ENCODE peak calls at places on chromosomes 13 and 19, in ten cellular contexts. One of them, this sample, is unnamed.
A peak's percentile ranks its signal among the peaks of the same experiment; 100 is the strongest.

GRCh38 chr13:35225159-35225558 is 251.3 kb downstream of the MAB21L1 start:
- DNase-seq in Panc1: no peak
- DNase-seq in breast epithelium: no peak
- DNase-seq in A549: no peak
- DNase-seq in fibroblast of pulmonary artery: no peak
- DNase-seq in activated B cell treated with CpG ODN at 0.5 μM for 24 hours: no peak
- DNase-seq in fibroblast of lung: no peak
- DNase-seq in CD8-positive, alpha-beta T cell: no peak
- DNase-seq in AG09309: no peak
- DNase-seq in stomach: no peak
- DNase-seq in this sample: no peak

GRCh38 chr13:101474419-101474957 is 22.0 kb downstream of the ITGBL1 start:
- DNase-seq in A549: no peak
- DNase-seq in breast epithelium: no peak
- DNase-seq in Panc1: no peak
- DNase-seq in activated B cell treated with CpG ODN at 0.5 μM for 24 hours: no peak
- DNase-seq in CD8-positive, alpha-beta T cell: no peak
- DNase-seq in stomach: no peak
- DNase-seq in fibroblast of pulmonary artery: peak; percentile 84
- DNase-seq in fibroblast of lung: peak; percentile 96
- DNase-seq in AG09309: peak; percentile 67
- DNase-seq in this sample: peak; percentile 84

GRCh38 chr13:48585456-48585840 is 52.6 kb upstream of the RCBTB2 start:
- DNase-seq in AG09309: peak; percentile 52
- DNase-seq in CD8-positive, alpha-beta T cell: no peak
- DNase-seq in fibroblast of lung: peak; percentile 82
- DNase-seq in fibroblast of pulmonary artery: peak; percentile 77
- DNase-seq in A549: no peak
- DNase-seq in breast epithelium: peak; percentile 65
- DNase-seq in Panc1: no peak
- DNase-seq in stomach: peak; percentile 58
- DNase-seq in activated B cell treated with CpG ODN at 0.5 μM for 24 hours: no peak
- DNase-seq in this sample: peak; percentile 75

GRCh38 chr13:49357694-49358093 is 86.2 kb downstream of the CAB39L start:
- DNase-seq in activated B cell treated with CpG ODN at 0.5 μM for 24 hours: no peak
- DNase-seq in CD8-positive, alpha-beta T cell: no peak
- DNase-seq in fibroblast of lung: peak; percentile 85
- DNase-seq in AG09309: no peak
- DNase-seq in fibroblast of pulmonary artery: peak; percentile 30
- DNase-seq in stomach: no peak
- DNase-seq in breast epithelium: no peak
- DNase-seq in A549: no peak
- DNase-seq in Panc1: no peak
- DNase-seq in this sample: peak; percentile 64

GRCh38 chr13:98782654-98783053 is 30.2 kb upstream of the SLC15A1 start:
- DNase-seq in Panc1: no peak
- DNase-seq in AG09309: no peak
- DNase-seq in fibroblast of lung: peak; percentile 46
- DNase-seq in fibroblast of pulmonary artery: peak; percentile 61
- DNase-seq in CD8-positive, alpha-beta T cell: no peak
- DNase-seq in breast epithelium: no peak
- DNase-seq in stomach: no peak
- DNase-seq in A549: no peak
- DNase-seq in activated B cell treated with CpG ODN at 0.5 μM for 24 hours: no peak
- DNase-seq in this sample: peak; percentile 15

GRCh38 chr13:71374471-71375041 is 492.4 kb downstream of the DACH1 start:
- DNase-seq in Panc1: no peak
- DNase-seq in stomach: no peak
- DNase-seq in CD8-positive, alpha-beta T cell: no peak
- DNase-seq in breast epithelium: no peak
- DNase-seq in fibroblast of lung: peak; percentile 6
- DNase-seq in activated B cell treated with CpG ODN at 0.5 μM for 24 hours: no peak
- DNase-seq in fibroblast of pulmonary artery: peak; percentile 28
- DNase-seq in AG09309: no peak
- DNase-seq in A549: no peak
- DNase-seq in this sample: no peak

GRCh38 chr13:44764334-44764733 is 188.2 kb upstream of the TSC22D1 start:
- DNase-seq in CD8-positive, alpha-beta T cell: no peak
- DNase-seq in Panc1: no peak
- DNase-seq in AG09309: no peak
- DNase-seq in activated B cell treated with CpG ODN at 0.5 μM for 24 hours: no peak
- DNase-seq in A549: no peak
- DNase-seq in fibroblast of pulmonary artery: no peak
- DNase-seq in breast epithelium: no peak
- DNase-seq in stomach: peak; percentile 70
- DNase-seq in fibroblast of lung: peak; percentile 45
- DNase-seq in this sample: no peak

GRCh38 chr19:29467824-29468401 is 57.9 kb upstream of the VSTM2B start:
- DNase-seq in AG09309: peak; percentile 2
- DNase-seq in A549: peak; percentile 36
- DNase-seq in fibroblast of lung: no peak
- DNase-seq in stomach: no peak
- DNase-seq in CD8-positive, alpha-beta T cell: no peak
- DNase-seq in breast epithelium: no peak
- DNase-seq in activated B cell treated with CpG ODN at 0.5 μM for 24 hours: no peak
- DNase-seq in Panc1: no peak
- DNase-seq in fibroblast of pulmonary artery: peak; percentile 24
- DNase-seq in this sample: peak; percentile 43

GRCh38 chr13:95155504-95155903 is 145.7 kb downstream of the ABCC4 start:
- DNase-seq in fibroblast of lung: no peak
- DNase-seq in Panc1: no peak
- DNase-seq in CD8-positive, alpha-beta T cell: no peak
- DNase-seq in fibroblast of pulmonary artery: no peak
- DNase-seq in breast epithelium: no peak
- DNase-seq in AG09309: no peak
- DNase-seq in A549: no peak
- DNase-seq in activated B cell treated with CpG ODN at 0.5 μM for 24 hours: no peak
- DNase-seq in stomach: no peak
- DNase-seq in this sample: no peak

GRCh38 chr13:32048816-32049215 is 17.2 kb downstream of the FRY start:
- DNase-seq in AG09309: no peak
- DNase-seq in activated B cell treated with CpG ODN at 0.5 μM for 24 hours: no peak
- DNase-seq in CD8-positive, alpha-beta T cell: no peak
- DNase-seq in stomach: no peak
- DNase-seq in fibroblast of lung: no peak
- DNase-seq in breast epithelium: no peak
- DNase-seq in fibroblast of pulmonary artery: no peak
- DNase-seq in Panc1: no peak
- DNase-seq in A549: no peak
- DNase-seq in this sample: no peak

GRCh38 chr13:106685142-106685541 is 117.2 kb upstream of the ARGLU1 start:
- DNase-seq in AG09309: no peak
- DNase-seq in stomach: no peak
- DNase-seq in Panc1: no peak
- DNase-seq in CD8-positive, alpha-beta T cell: no peak
- DNase-seq in fibroblast of pulmonary artery: no peak
- DNase-seq in activated B cell treated with CpG ODN at 0.5 μM for 24 hours: no peak
- DNase-seq in A549: no peak
- DNase-seq in fibroblast of lung: no peak
- DNase-seq in breast epithelium: no peak
- DNase-seq in this sample: no peak

GRCh38 chr13:106678646-106679045 is 110.7 kb upstream of the ARGLU1 start:
- DNase-seq in Panc1: no peak
- DNase-seq in fibroblast of pulmonary artery: no peak
- DNase-seq in fibroblast of lung: no peak
- DNase-seq in AG09309: no peak
- DNase-seq in stomach: no peak
- DNase-seq in breast epithelium: no peak
- DNase-seq in activated B cell treated with CpG ODN at 0.5 μM for 24 hours: no peak
- DNase-seq in CD8-positive, alpha-beta T cell: no peak
- DNase-seq in A549: no peak
- DNase-seq in this sample: no peak

GRCh38 chr13:106683918-106684317 is 116.0 kb upstream of the ARGLU1 start:
- DNase-seq in AG09309: no peak
- DNase-seq in activated B cell treated with CpG ODN at 0.5 μM for 24 hours: no peak
- DNase-seq in fibroblast of pulmonary artery: no peak
- DNase-seq in CD8-positive, alpha-beta T cell: no peak
- DNase-seq in breast epithelium: no peak
- DNase-seq in stomach: no peak
- DNase-seq in Panc1: no peak
- DNase-seq in fibroblast of lung: no peak
- DNase-seq in A549: no peak
- DNase-seq in this sample: no peak

GRCh38 chr13:106683179-106683578 is 115.2 kb upstream of the ARGLU1 start:
- DNase-seq in A549: no peak
- DNase-seq in fibroblast of pulmonary artery: no peak
- DNase-seq in activated B cell treated with CpG ODN at 0.5 μM for 24 hours: no peak
- DNase-seq in stomach: no peak
- DNase-seq in CD8-positive, alpha-beta T cell: no peak
- DNase-seq in breast epithelium: no peak
- DNase-seq in fibroblast of lung: no peak
- DNase-seq in AG09309: no peak
- DNase-seq in Panc1: no peak
- DNase-seq in this sample: no peak

DNA sequence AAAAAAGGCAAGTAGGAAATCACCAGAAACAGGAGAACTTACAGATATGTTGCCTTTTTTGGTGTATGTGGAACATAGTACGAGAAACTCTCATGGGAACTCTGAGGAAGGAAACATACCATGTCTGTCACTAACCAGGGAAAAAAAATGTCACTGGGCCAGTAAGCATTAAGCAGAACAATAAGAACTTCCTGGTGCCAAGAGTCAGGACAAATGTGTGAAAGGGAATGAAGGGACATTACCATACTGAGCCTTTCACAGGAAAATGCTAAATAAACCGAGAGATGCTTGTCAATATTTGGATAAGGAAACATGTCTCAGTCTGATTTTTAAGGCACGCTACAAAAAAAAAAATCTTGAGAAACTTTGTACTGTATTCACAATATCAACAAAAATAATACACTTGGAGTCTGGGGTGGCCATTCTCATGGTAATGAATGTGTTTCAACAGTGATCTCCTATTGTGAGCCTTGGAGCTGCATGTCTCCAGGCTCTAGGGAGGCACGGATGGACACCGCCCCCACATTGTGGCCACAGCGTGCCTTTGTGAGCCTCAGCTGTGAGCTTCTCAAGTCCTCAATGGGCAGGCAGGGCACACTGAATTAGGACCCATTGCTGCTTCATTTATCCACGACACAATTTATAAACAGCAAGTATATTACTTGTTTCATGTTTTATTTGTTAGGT is 113.0 kb upstream of the ARGLU1 start:
- DNase-seq in breast epithelium: no peak
- DNase-seq in CD8-positive, alpha-beta T cell: no peak
- DNase-seq in fibroblast of lung: no peak
- DNase-seq in stomach: no peak
- DNase-seq in activated B cell treated with CpG ODN at 0.5 μM for 24 hours: no peak
- DNase-seq in AG09309: no peak
- DNase-seq in A549: no peak
- DNase-seq in fibroblast of pulmonary artery: no peak
- DNase-seq in Panc1: no peak
- DNase-seq in this sample: no peak
- TF ChIP-seq CTCF in breast epithelium: no peak
- TF ChIP-seq CTCF in CD8-positive, alpha-beta T cell: no peak
- TF ChIP-seq CTCF in fibroblast of lung: no peak
- TF ChIP-seq CTCF in stomach: no peak
- TF ChIP-seq CTCF in activated B cell treated with CpG ODN at 0.5 μM for 24 hours: no peak
- TF ChIP-seq CTCF in AG09309: no peak
- TF ChIP-seq CTCF in A549: no peak
- TF ChIP-seq CTCF in fibroblast of pulmonary artery: no peak
- TF ChIP-seq CTCF in Panc1: no peak
- TF ChIP-seq CTCF in this sample: no peak

DNA sequence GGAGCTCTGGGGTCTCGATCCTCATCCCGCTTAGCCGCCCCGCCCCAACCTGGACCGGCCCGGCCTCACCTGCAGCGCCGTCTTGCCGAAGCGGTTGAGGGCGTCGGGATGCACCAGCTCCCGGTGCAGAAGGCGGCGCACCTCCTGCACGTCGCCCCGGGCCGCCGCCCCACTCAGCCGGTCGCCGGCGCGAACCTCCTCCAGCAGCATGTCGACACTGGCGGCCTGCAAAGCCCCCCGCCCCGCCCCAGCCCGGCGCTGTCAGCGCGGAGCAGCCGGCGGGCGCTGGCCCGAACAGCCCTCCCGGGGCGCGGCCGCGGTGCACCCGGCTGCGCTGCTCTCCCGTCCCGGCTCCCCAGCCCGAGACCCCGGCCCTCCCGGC is 344 bp downstream of the CDKN2D start:
- DNase-seq in Panc1: no peak
- DNase-seq in activated B cell treated with CpG ODN at 0.5 μM for 24 hours: no peak
- DNase-seq in breast epithelium: peak; percentile 63
- DNase-seq in AG09309: no peak
- DNase-seq in A549: no peak
- DNase-seq in fibroblast of lung: no peak
- DNase-seq in stomach: peak; percentile 50
- DNase-seq in CD8-positive, alpha-beta T cell: peak; percentile 47
- DNase-seq in fibroblast of pulmonary artery: no peak
- DNase-seq in this sample: no peak
- TF ChIP-seq CTCF in Panc1: no peak
- TF ChIP-seq CTCF in activated B cell treated with CpG ODN at 0.5 μM for 24 hours: no peak
- TF ChIP-seq CTCF in breast epithelium: no peak
- TF ChIP-seq CTCF in AG09309: no peak
- TF ChIP-seq CTCF in A549: no peak
- TF ChIP-seq CTCF in fibroblast of lung: no peak
- TF ChIP-seq CTCF in stomach: no peak
- TF ChIP-seq CTCF in CD8-positive, alpha-beta T cell: peak; percentile 21
- TF ChIP-seq CTCF in fibroblast of pulmonary artery: no peak
- TF ChIP-seq CTCF in this sample: no peak

GRCh38 chr19:58108546-58108817 is 10.5 kb upstream of the ZSCAN18 start:
- DNase-seq in fibroblast of lung: no peak
- DNase-seq in AG09309: no peak
- DNase-seq in A549: no peak
- DNase-seq in stomach: no peak
- DNase-seq in breast epithelium: no peak
- DNase-seq in fibroblast of pulmonary artery: no peak
- DNase-seq in CD8-positive, alpha-beta T cell: no peak
- DNase-seq in Panc1: no peak
- DNase-seq in activated B cell treated with CpG ODN at 0.5 μM for 24 hours: no peak
- DNase-seq in this sample: no peak
- TF ChIP-seq CTCF in fibroblast of lung: no peak
- TF ChIP-seq CTCF in AG09309: no peak
- TF ChIP-seq CTCF in A549: no peak
- TF ChIP-seq CTCF in stomach: no peak
- TF ChIP-seq CTCF in breast epithelium: no peak
- TF ChIP-seq CTCF in fibroblast of pulmonary artery: no peak
- TF ChIP-seq CTCF in CD8-positive, alpha-beta T cell: no peak
- TF ChIP-seq CTCF in Panc1: no peak
- TF ChIP-seq CTCF in activated B cell treated with CpG ODN at 0.5 μM for 24 hours: no peak
- TF ChIP-seq CTCF in this sample: no peak

DNA sequence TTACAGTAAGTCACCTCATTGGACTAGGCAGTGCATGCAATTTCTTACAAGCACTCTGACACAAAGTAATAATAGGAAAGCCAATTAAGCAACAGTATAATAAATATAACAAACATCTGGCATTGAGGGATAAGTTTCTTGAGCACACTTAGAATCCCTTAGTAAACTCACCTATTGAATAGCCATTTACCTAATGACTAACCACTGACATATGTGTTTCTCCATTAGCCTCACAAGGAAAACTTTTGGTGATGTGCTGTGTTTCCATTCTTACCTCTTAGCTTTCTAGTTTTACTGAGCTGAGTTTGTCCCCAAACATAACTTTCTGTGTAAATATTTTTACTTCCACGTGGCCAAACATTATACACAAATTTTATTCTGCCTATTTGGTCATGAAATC is 47.4 kb upstream of the PCDH9 start:
- DNase-seq in breast epithelium: no peak
- DNase-seq in fibroblast of lung: peak; percentile 51
- DNase-seq in Panc1: no peak
- DNase-seq in AG09309: no peak
- DNase-seq in activated B cell treated with CpG ODN at 0.5 μM for 24 hours: no peak
- DNase-seq in CD8-positive, alpha-beta T cell: no peak
- DNase-seq in A549: no peak
- DNase-seq in fibroblast of pulmonary artery: no peak
- DNase-seq in stomach: no peak
- DNase-seq in this sample: no peak
- TF ChIP-seq CTCF in breast epithelium: no peak
- TF ChIP-seq CTCF in fibroblast of lung: no peak
- TF ChIP-seq CTCF in Panc1: no peak
- TF ChIP-seq CTCF in AG09309: no peak
- TF ChIP-seq CTCF in activated B cell treated with CpG ODN at 0.5 μM for 24 hours: no peak
- TF ChIP-seq CTCF in CD8-positive, alpha-beta T cell: no peak
- TF ChIP-seq CTCF in A549: no peak
- TF ChIP-seq CTCF in fibroblast of pulmonary artery: no peak
- TF ChIP-seq CTCF in stomach: no peak
- TF ChIP-seq CTCF in this sample: no peak